ENCODE peak calls at places on chromosomes 1 and 21, in six cellular contexts. One of them, this sample, is unnamed.

GRCh38 chr1:94538243-94538827 is 3.2 kb downstream of the F3 start:
- DNase-seq in GM23338: peak
- DNase-seq in HCT116: no peak
- DNase-seq in stimulated activated CD4-positive, alpha-beta T cell treated with anti-CD3 and anti-CD28 coated beads, Interleukin-12 subunit alpha, Interleukin-12 subunit beta, amount 100 ng/mL, for 48 hours: no peak
- DNase-seq in LoVo: no peak
- DNase-seq in stimulated activated effector memory CD8-positive, alpha-beta T cell treated with anti-CD3 and anti-CD28 coated beads, Interleukin-12 subunit alpha, Interleukin-12 subunit beta, amount 100 ng/mL, for 72 hours: no peak
- DNase-seq in this sample: no peak

GRCh38 chr1:222095606-222096475 is 354.0 kb upstream of the DUSP10 start:
- DNase-seq in stimulated activated CD4-positive, alpha-beta T cell treated with anti-CD3 and anti-CD28 coated beads, Interleukin-12 subunit alpha, Interleukin-12 subunit beta, amount 100 ng/mL, for 48 hours: peak
- DNase-seq in HCT116: peak
- DNase-seq in stimulated activated effector memory CD8-positive, alpha-beta T cell treated with anti-CD3 and anti-CD28 coated beads, Interleukin-12 subunit alpha, Interleukin-12 subunit beta, amount 100 ng/mL, for 72 hours: peak
- DNase-seq in LoVo: peak
- DNase-seq in GM23338: peak
- DNase-seq in this sample: peak

GRCh38 chr21:35011681-35012080 is 37.4 kb downstream of the RUNX1 start:
- DNase-seq in HCT116: no peak
- DNase-seq in LoVo: no peak
- DNase-seq in stimulated activated CD4-positive, alpha-beta T cell treated with anti-CD3 and anti-CD28 coated beads, Interleukin-12 subunit alpha, Interleukin-12 subunit beta, amount 100 ng/mL, for 48 hours: no peak
- DNase-seq in stimulated activated effector memory CD8-positive, alpha-beta T cell treated with anti-CD3 and anti-CD28 coated beads, Interleukin-12 subunit alpha, Interleukin-12 subunit beta, amount 100 ng/mL, for 72 hours: no peak
- DNase-seq in GM23338: no peak
- DNase-seq in this sample: no peak

GRCh38 chr1:209095627-209096595 is 487.6 kb upstream of the CAMK1G start:
- DNase-seq in stimulated activated CD4-positive, alpha-beta T cell treated with anti-CD3 and anti-CD28 coated beads, Interleukin-12 subunit alpha, Interleukin-12 subunit beta, amount 100 ng/mL, for 48 hours: no peak
- DNase-seq in HCT116: no peak
- DNase-seq in GM23338: no peak
- DNase-seq in LoVo: peak
- DNase-seq in stimulated activated effector memory CD8-positive, alpha-beta T cell treated with anti-CD3 and anti-CD28 coated beads, Interleukin-12 subunit alpha, Interleukin-12 subunit beta, amount 100 ng/mL, for 72 hours: no peak
- DNase-seq in this sample: no peak

GRCh38 chr21:42421018-42421793 is 17.5 kb downstream of the UBASH3A start:
- DNase-seq in stimulated activated CD4-positive, alpha-beta T cell treated with anti-CD3 and anti-CD28 coated beads, Interleukin-12 subunit alpha, Interleukin-12 subunit beta, amount 100 ng/mL, for 48 hours: no peak
- DNase-seq in HCT116: no peak
- DNase-seq in stimulated activated effector memory CD8-positive, alpha-beta T cell treated with anti-CD3 and anti-CD28 coated beads, Interleukin-12 subunit alpha, Interleukin-12 subunit beta, amount 100 ng/mL, for 72 hours: peak
- DNase-seq in LoVo: no peak
- DNase-seq in GM23338: no peak
- DNase-seq in this sample: no peak

GRCh38 chr1:161089938-161090337 is 580 bp upstream of the NECTIN4 start:
- DNase-seq in LoVo: no peak
- DNase-seq in stimulated activated effector memory CD8-positive, alpha-beta T cell treated with anti-CD3 and anti-CD28 coated beads, Interleukin-12 subunit alpha, Interleukin-12 subunit beta, amount 100 ng/mL, for 72 hours: no peak
- DNase-seq in HCT116: no peak
- DNase-seq in stimulated activated CD4-positive, alpha-beta T cell treated with anti-CD3 and anti-CD28 coated beads, Interleukin-12 subunit alpha, Interleukin-12 subunit beta, amount 100 ng/mL, for 48 hours: no peak
- DNase-seq in GM23338: no peak
- DNase-seq in this sample: no peak

GRCh38 chr1:216186816-216187215 is 236.4 kb downstream of the USH2A start:
- DNase-seq in GM23338: no peak
- DNase-seq in stimulated activated effector memory CD8-positive, alpha-beta T cell treated with anti-CD3 and anti-CD28 coated beads, Interleukin-12 subunit alpha, Interleukin-12 subunit beta, amount 100 ng/mL, for 72 hours: no peak
- DNase-seq in stimulated activated CD4-positive, alpha-beta T cell treated with anti-CD3 and anti-CD28 coated beads, Interleukin-12 subunit alpha, Interleukin-12 subunit beta, amount 100 ng/mL, for 48 hours: no peak
- DNase-seq in HCT116: no peak
- DNase-seq in LoVo: peak
- DNase-seq in this sample: no peak

GRCh38 chr1:11563560-11564069 is 84.7 kb downstream of the DISP3 start:
- DNase-seq in stimulated activated CD4-positive, alpha-beta T cell treated with anti-CD3 and anti-CD28 coated beads, Interleukin-12 subunit alpha, Interleukin-12 subunit beta, amount 100 ng/mL, for 48 hours: no peak
- DNase-seq in GM23338: no peak
- DNase-seq in HCT116: no peak
- DNase-seq in stimulated activated effector memory CD8-positive, alpha-beta T cell treated with anti-CD3 and anti-CD28 coated beads, Interleukin-12 subunit alpha, Interleukin-12 subunit beta, amount 100 ng/mL, for 72 hours: no peak
- DNase-seq in LoVo: no peak
- DNase-seq in this sample: no peak

GRCh38 chr1:198771562-198772153 is 132.8 kb downstream of the PTPRC start:
- DNase-seq in stimulated activated CD4-positive, alpha-beta T cell treated with anti-CD3 and anti-CD28 coated beads, Interleukin-12 subunit alpha, Interleukin-12 subunit beta, amount 100 ng/mL, for 48 hours: no peak
- DNase-seq in stimulated activated effector memory CD8-positive, alpha-beta T cell treated with anti-CD3 and anti-CD28 coated beads, Interleukin-12 subunit alpha, Interleukin-12 subunit beta, amount 100 ng/mL, for 72 hours: no peak
- DNase-seq in LoVo: peak
- DNase-seq in GM23338: peak
- DNase-seq in HCT116: peak
- DNase-seq in this sample: no peak

This sample was measured in GM19239.